ENCODE peak calls at places on chromosome 21, in seven cellular contexts. N is CD4-positive, alpha-beta memory T cell; H is lower lobe of right lung; P is CD8-positive, alpha-beta memory T cell; W is tibial artery; M is stomach; R is colonic mucosa. V is an unnamed sample.
A peak's percentile ranks its signal among the peaks of the same experiment; 100 is the strongest.

GRCh38 chr21:16514316-16514715 is 784.5 kb downstream of the USP25 start:
- DNase-seq in H (no peak), R (no peak), W (no peak), N (no peak), M (no peak), P (no peak), V (no peak)

GRCh38 chr21:30044447-30045064 is 104.8 kb upstream of the GRIK1 start:
- DNase-seq in R (peak; percentile 18), H (no peak), M (no peak), W (no peak), P (no peak), N (no peak), V (peak; percentile 3)

GRCh38 chr21:27425574-27425973 is 458.7 kb upstream of the ADAMTS5 start:
- DNase-seq in M (no peak), N (no peak), W (no peak), R (no peak), P (no peak), H (no peak), V (no peak)

GRCh38 chr21:16308269-16308668 is 578.5 kb downstream of the USP25 start:
- DNase-seq in R (no peak), W (no peak), H (no peak), P (no peak), N (no peak), M (no peak), V (no peak)

GRCh38 chr21:35303085-35303484 is 254.0 kb upstream of the RUNX1 start:
- DNase-seq in R (no peak), H (no peak), P (no peak), M (no peak), W (no peak), N (no peak), V (no peak)

GRCh38 chr21:34886554-34887385 is 162.3 kb downstream of the RUNX1 start:
- DNase-seq in N (no peak), W (no peak), P (no peak), M (no peak), R (peak; percentile 44), H (peak; percentile 69), V (peak; percentile 16)

GRCh38 chr21:22892041-22892440 is 1893.8 kb downstream of the NCAM2 start:
- DNase-seq in W (no peak), P (no peak), N (no peak), H (no peak), R (no peak), M (no peak), V (no peak)

GRCh38 chr21:46195595-46196195 is 11.4 kb upstream of the SPATC1L start:
- DNase-seq in H (peak; percentile 16), W (peak; percentile 48), R (no peak), N (no peak), P (no peak), M (peak; percentile 13), V (no peak)

GRCh38 chr21:38260426-38260825 is 3.6 kb downstream of the KCNJ15 start:
- DNase-seq in H (no peak), W (no peak), R (no peak), P (no peak), M (no peak), N (no peak), V (no peak)

GRCh38 chr21:46071082-46071481 is 26.8 kb upstream of the COL6A2 start:
- DNase-seq in H (peak; percentile 25), W (peak; percentile 52), R (no peak), P (no peak), M (peak; percentile 5), N (no peak), V (no peak)

GRCh38 chr21:46363698-46364097 is 39.7 kb downstream of the PCNT start:
- DNase-seq in H (no peak), M (no peak), N (no peak), P (no peak), W (no peak), R (no peak), V (no peak)

GRCh38 chr21:26834181-26834945 is 10.8 kb downstream of the ADAMTS1 start:
- DNase-seq in P (no peak), H (no peak), R (no peak), M (no peak), N (no peak), W (no peak), V (no peak)

GRCh38 chr21:21737186-21737585 is 739.0 kb downstream of the NCAM2 start:
- DNase-seq in R (no peak), H (no peak), M (no peak), N (no peak), W (no peak), P (no peak), V (no peak)

GRCh38 chr21:32308696-32309095 is 10.0 kb downstream of the MRAP start:
- DNase-seq in N (no peak), R (no peak), P (no peak), W (no peak), H (no peak), M (no peak), V (no peak)

GRCh38 chr21:38796426-38796825 is 9.3 kb upstream of the ETS2 start:
- DNase-seq in N (no peak), M (no peak), H (no peak), W (no peak), R (no peak), P (no peak), V (no peak)

GRCh38 chr21:41207401-41208388 is 39.7 kb downstream of the BACE2 start:
- DNase-seq in M (peak; percentile 71), P (peak; percentile 1), N (no peak), H (no peak), R (peak; percentile 40), W (peak; percentile 91), V (no peak)

GRCh38 chr21:45992311-45993209 is 11.0 kb downstream of the COL6A1 start:
- DNase-seq in M (no peak), R (peak; percentile 16), H (peak; percentile 45), N (no peak), W (peak; percentile 71), P (no peak), V (no peak)

GRCh38 chr21:46369520-46370235 is 45.7 kb downstream of the PCNT start:
- DNase-seq in M (no peak), N (no peak), W (no peak), P (no peak), H (no peak), R (no peak), V (no peak)

GRCh38 chr21:28675265-28676041 is 317.2 kb downstream of the LTN1 start:
- DNase-seq in R (no peak), W (no peak), M (no peak), H (no peak), N (no peak), P (no peak), V (no peak)

GRCh38 chr21:45736042-45736704 is 92.6 kb downstream of the PCBP3 start:
- DNase-seq in N (no peak), R (no peak), H (no peak), P (no peak), M (no peak), W (no peak), V (no peak)

GRCh38 chr21:39952265-39952664 is 85.0 kb downstream of the PCP4 start:
- DNase-seq in P (no peak), H (no peak), W (no peak), N (no peak), M (no peak), R (no peak), V (no peak)
- H3K27me3 ChIP-seq in P (no peaks in the 10 kb centered on the region), H (no peaks in the 10 kb centered on the region), W (peaks cover 5% of the 10 kb centered on the region), N (no peaks in the 10 kb centered on the region), M (no peaks in the 10 kb centered on the region), R (no peaks in the 10 kb centered on the region), V (no peaks in the 10 kb centered on the region)

GRCh38 chr21:42460391-42461184 is 35.4 kb downstream of the RSPH1 start:
- DNase-seq in R (no peak), N (peak; percentile 53), W (peak; percentile 27), M (no peak), P (peak; percentile 42), H (no peak), V (peak; percentile 31)

GRCh38 chr21:42459583-42460215 is 36.3 kb downstream of the RSPH1 start:
- DNase-seq in M (no peak), W (peak; percentile 32), R (no peak), N (no peak), H (no peak), P (no peak), V (no peak)

GRCh38 chr21:42459065-42459430 is 37.0 kb downstream of the RSPH1 start:
- DNase-seq in N (no peak), H (no peak), R (no peak), M (no peak), W (no peak), P (no peak), V (no peak)

GRCh38 chr21:42461881-42462877 is 33.8 kb downstream of the RSPH1 start:
- DNase-seq in R (peak; percentile 85), N (no peak), W (peak; percentile 28), H (no peak), P (no peak), M (peak; percentile 75), V (no peak)

DNA sequence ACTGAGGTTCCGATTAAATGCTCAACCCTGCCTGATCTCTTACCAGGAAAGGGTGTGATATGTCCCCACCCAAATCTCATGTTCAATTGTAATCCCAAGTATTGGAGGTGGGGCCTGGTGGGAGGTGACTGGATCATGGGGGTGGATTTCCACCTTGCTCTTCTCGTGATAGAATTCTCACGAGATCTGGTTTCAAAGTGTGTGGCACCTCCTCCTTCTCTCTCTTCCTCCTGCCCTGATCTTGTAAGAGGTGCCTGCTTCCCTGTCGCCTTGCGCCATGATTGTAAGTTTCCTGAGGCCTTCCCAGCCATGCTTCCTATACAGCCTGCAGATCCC is 34.9 kb downstream of the RSPH1 start:
- DNase-seq in R (peak; percentile 63), N (no peak), H (no peak), M (no peak), W (no peak), P (no peak), V (no peak)
- H3K27ac ChIP-seq in R (peak overlapping the region; percentile 90), N (no peak overlapping the region), H (no peak overlapping the region), M (peak overlapping the region; percentile 92), W (no peak overlapping the region), P (no peak overlapping the region), V (peak overlapping the region; percentile 73)

GRCh38 chr21:36751383-36751782 is 52.5 kb downstream of the SIM2 start:
- DNase-seq in M (no peak), W (no peak), N (no peak), H (no peak), R (no peak), P (no peak), V (no peak)
- H3K27me3 ChIP-seq in M (no peaks in the 10 kb centered on the region), W (peaks cover 18% of the 10 kb centered on the region), N (no peaks in the 10 kb centered on the region), H (peaks cover 20% of the 10 kb centered on the region), R (peaks cover 8% of the 10 kb centered on the region), P (no peaks in the 10 kb centered on the region), V (no peaks in the 10 kb centered on the region)

DNA sequence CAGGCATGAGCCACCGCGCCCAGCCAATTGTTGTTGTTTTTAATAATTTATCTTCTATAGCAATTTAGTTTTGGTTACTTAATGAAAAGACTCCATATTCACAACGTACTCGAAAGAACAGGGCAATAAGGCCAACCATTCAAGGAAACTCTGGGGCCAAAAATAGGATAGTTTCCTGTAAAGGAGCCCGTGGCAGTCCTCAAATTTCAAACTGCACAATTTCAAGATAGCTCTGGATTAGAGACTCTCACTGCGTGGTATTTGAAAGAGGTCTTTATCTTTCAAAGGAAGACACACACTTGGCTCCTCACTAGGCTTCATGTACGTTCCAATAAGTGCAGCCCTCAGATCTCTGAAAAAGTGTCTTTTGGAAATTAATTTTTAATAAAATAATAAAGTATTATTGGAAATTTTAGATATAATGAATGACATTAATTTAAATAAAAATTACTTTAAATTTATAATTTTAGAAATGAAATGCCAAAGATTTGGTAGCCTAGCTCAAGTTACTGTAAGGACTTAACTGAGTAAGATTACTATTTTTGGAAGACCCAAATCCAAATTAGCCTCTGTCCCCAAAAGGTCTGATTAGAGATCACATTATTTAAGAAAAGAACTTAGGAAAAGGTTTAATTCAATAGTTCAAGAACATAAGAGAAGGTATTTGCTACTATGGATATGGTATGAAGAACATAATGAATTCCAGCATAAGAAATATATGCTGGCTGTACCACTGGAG is 22.7 kb upstream of the DONSON start:
- DNase-seq in R (no peak), W (no peak), H (no peak), N (no peak), M (no peak), P (no peak), V (no peak)
- H3K27ac ChIP-seq in R (no peak overlapping the region), W (no peak overlapping the region), H (no peak overlapping the region), N (no peak overlapping the region), M (no peak overlapping the region), P (no peak overlapping the region), V (no peak overlapping the region)